ENCODE peak calls at places on chromosomes 12 and 14, in ten cellular contexts. One of them, this sample, is unnamed.

GRCh38 chr12:100793182-100793581 is 1.4 kb upstream of the ANO4 start:
- DNase-seq in fibroblast of lung: peak
- DNase-seq in pancreas: no peak
- DNase-seq in osteocyte: no peak
- DNase-seq in HepG2: no peak
- DNase-seq in thyroid gland: no peak
- DNase-seq in PC-9: no peak
- DNase-seq in right lobe of liver: no peak
- DNase-seq in GM13976: no peak
- DNase-seq in A549: no peak
- DNase-seq in this sample: no peak

GRCh38 chr12:132904718-132905328 is 17.4 kb upstream of the CHFR start:
- DNase-seq in fibroblast of lung: peak
- DNase-seq in pancreas: peak
- DNase-seq in osteocyte: no peak
- DNase-seq in HepG2: no peak
- DNase-seq in thyroid gland: peak
- DNase-seq in PC-9: no peak
- DNase-seq in right lobe of liver: peak
- DNase-seq in GM13976: peak
- DNase-seq in A549: no peak
- DNase-seq in this sample: no peak

GRCh38 chr14:101501341-101501740 is 60.0 kb upstream of the DIO3 start:
- DNase-seq in fibroblast of lung: no peak
- DNase-seq in pancreas: no peak
- DNase-seq in osteocyte: no peak
- DNase-seq in HepG2: no peak
- DNase-seq in thyroid gland: no peak
- DNase-seq in PC-9: no peak
- DNase-seq in right lobe of liver: peak
- DNase-seq in GM13976: no peak
- DNase-seq in A549: no peak
- DNase-seq in this sample: peak

GRCh38 chr14:30227871-30228270 is 300.2 kb upstream of the PRKD1 start:
- DNase-seq in fibroblast of lung: peak
- DNase-seq in pancreas: no peak
- DNase-seq in osteocyte: no peak
- DNase-seq in HepG2: no peak
- DNase-seq in thyroid gland: peak
- DNase-seq in PC-9: peak
- DNase-seq in right lobe of liver: no peak
- DNase-seq in GM13976: no peak
- DNase-seq in A549: no peak
- DNase-seq in this sample: no peak

GRCh38 chr14:99564256-99564902 is 39.6 kb downstream of the CCDC85C start:
- DNase-seq in fibroblast of lung: peak
- DNase-seq in pancreas: no peak
- DNase-seq in osteocyte: no peak
- DNase-seq in HepG2: peak
- DNase-seq in thyroid gland: peak
- DNase-seq in PC-9: no peak
- DNase-seq in right lobe of liver: peak
- DNase-seq in GM13976: no peak
- DNase-seq in A549: no peak
- DNase-seq in this sample: no peak

GRCh38 chr14:61145903-61146411 is 135.2 kb downstream of the TMEM30B start:
- DNase-seq in fibroblast of lung: peak
- DNase-seq in pancreas: no peak
- DNase-seq in osteocyte: peak
- DNase-seq in HepG2: no peak
- DNase-seq in thyroid gland: no peak
- DNase-seq in PC-9: no peak
- DNase-seq in right lobe of liver: no peak
- DNase-seq in GM13976: no peak
- DNase-seq in A549: no peak
- DNase-seq in this sample: no peak

GRCh38 chr14:61281186-61281676 is at the start of gene TMEM30B:
- DNase-seq in fibroblast of lung: no peak
- DNase-seq in pancreas: peak
- DNase-seq in osteocyte: no peak
- DNase-seq in HepG2: no peak
- DNase-seq in thyroid gland: peak
- DNase-seq in PC-9: peak
- DNase-seq in right lobe of liver: peak
- DNase-seq in GM13976: peak
- DNase-seq in A549: no peak
- DNase-seq in this sample: no peak

GRCh38 chr12:82425241-82425640 is 66.9 kb downstream of the METTL25 start:
- DNase-seq in fibroblast of lung: peak
- DNase-seq in pancreas: no peak
- DNase-seq in osteocyte: no peak
- DNase-seq in HepG2: no peak
- DNase-seq in thyroid gland: no peak
- DNase-seq in PC-9: no peak
- DNase-seq in right lobe of liver: no peak
- DNase-seq in GM13976: no peak
- DNase-seq in A549: no peak
- DNase-seq in this sample: no peak

GRCh38 chr12:70045514-70045913 is 197.7 kb upstream of the CNOT2 start:
- DNase-seq in fibroblast of lung: no peak
- DNase-seq in pancreas: no peak
- DNase-seq in osteocyte: no peak
- DNase-seq in HepG2: no peak
- DNase-seq in thyroid gland: no peak
- DNase-seq in PC-9: no peak
- DNase-seq in right lobe of liver: no peak
- DNase-seq in GM13976: no peak
- DNase-seq in A549: no peak
- DNase-seq in this sample: no peak

DNA sequence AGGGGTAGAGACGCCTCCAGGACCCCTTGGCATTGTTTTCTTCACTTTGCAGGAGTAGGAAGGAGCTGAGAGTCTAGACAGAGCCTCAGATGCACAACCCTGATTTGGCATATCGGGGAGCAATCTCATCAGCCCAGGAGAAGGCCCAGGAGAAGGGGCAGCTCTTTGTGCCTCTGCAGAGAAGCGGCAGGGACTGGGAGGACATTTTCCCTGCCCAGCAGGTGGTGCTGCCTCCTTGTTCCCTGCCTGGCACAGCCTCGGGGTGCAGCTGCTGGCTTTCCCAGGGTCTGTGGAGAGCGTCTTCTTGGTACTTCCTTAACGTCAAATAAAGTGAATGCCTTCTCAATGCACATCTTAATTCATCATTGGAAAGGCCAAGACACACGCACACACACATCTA is 419.5 kb downstream of the TMEM121 start:
- DNase-seq in fibroblast of lung: no peak
- DNase-seq in pancreas: peak
- DNase-seq in osteocyte: no peak
- DNase-seq in HepG2: no peak
- DNase-seq in thyroid gland: no peak
- DNase-seq in PC-9: no peak
- DNase-seq in right lobe of liver: no peak
- DNase-seq in GM13976: no peak
- DNase-seq in A549: no peak
- DNase-seq in this sample: no peak
- TF ChIP-seq CTCF in fibroblast of lung: no peak
- TF ChIP-seq CTCF in pancreas: no peak
- TF ChIP-seq CTCF in osteocyte: no peak
- TF ChIP-seq CTCF in HepG2: peak
- TF ChIP-seq CTCF in thyroid gland: no peak
- TF ChIP-seq CTCF in PC-9: no peak
- TF ChIP-seq CTCF in right lobe of liver: peak
- TF ChIP-seq CTCF in GM13976: no peak
- TF ChIP-seq CTCF in A549: peak
- TF ChIP-seq CTCF in this sample: no peak

GRCh38 chr12:67067453-67068203 is 201.5 kb upstream of the CAND1 start:
- DNase-seq in fibroblast of lung: no peak
- DNase-seq in pancreas: no peak
- DNase-seq in osteocyte: no peak
- DNase-seq in HepG2: no peak
- DNase-seq in thyroid gland: no peak
- DNase-seq in PC-9: peak
- DNase-seq in right lobe of liver: no peak
- DNase-seq in GM13976: peak
- DNase-seq in A549: no peak
- DNase-seq in this sample: no peak

GRCh38 chr12:67068773-67069450 is 200.2 kb upstream of the CAND1 start:
- DNase-seq in fibroblast of lung: peak
- DNase-seq in pancreas: peak
- DNase-seq in osteocyte: no peak
- DNase-seq in HepG2: peak
- DNase-seq in thyroid gland: peak
- DNase-seq in PC-9: peak
- DNase-seq in right lobe of liver: peak
- DNase-seq in GM13976: peak
- DNase-seq in A549: peak
- DNase-seq in this sample: no peak

GRCh38 chr12:67069451-67070306 is 199.5 kb upstream of the CAND1 start:
- DNase-seq in fibroblast of lung: peak
- DNase-seq in pancreas: peak
- DNase-seq in osteocyte: no peak
- DNase-seq in HepG2: peak
- DNase-seq in thyroid gland: peak
- DNase-seq in PC-9: no peak
- DNase-seq in right lobe of liver: no peak
- DNase-seq in GM13976: peak
- DNase-seq in A549: peak
- DNase-seq in this sample: no peak

GRCh38 chr12:67070307-67070600 is 198.9 kb upstream of the CAND1 start:
- DNase-seq in fibroblast of lung: no peak
- DNase-seq in pancreas: no peak
- DNase-seq in osteocyte: no peak
- DNase-seq in HepG2: no peak
- DNase-seq in thyroid gland: no peak
- DNase-seq in PC-9: peak
- DNase-seq in right lobe of liver: no peak
- DNase-seq in GM13976: no peak
- DNase-seq in A549: no peak
- DNase-seq in this sample: no peak

DNA sequence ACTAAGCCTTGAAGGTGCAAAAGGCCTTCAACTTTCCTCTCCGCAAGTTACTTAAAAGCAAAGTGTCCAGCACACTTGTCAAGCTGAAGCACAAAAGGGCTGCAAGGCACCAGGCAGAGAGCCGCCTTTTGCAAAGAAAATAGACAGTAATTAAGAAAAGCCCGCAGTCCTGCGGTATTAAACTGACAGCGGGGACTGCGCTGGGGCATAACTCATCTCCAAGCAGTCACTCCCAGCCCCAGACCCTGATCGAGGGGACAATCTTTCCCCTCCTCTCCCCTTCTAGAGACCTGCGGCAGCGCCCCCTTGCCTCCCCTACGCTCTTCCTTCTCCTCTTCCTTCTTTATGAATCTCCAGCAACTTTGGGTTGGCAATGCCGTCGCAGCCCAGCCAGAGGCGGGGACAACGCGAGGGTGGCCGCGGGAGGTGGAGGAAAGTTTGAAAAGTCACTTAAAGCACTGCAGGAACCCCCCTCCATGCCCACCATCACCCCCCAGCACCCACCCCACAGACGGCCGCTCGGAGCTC is 200.9 kb upstream of the CAND1 start:
- DNase-seq in fibroblast of lung: no peak
- DNase-seq in pancreas: no peak
- DNase-seq in osteocyte: no peak
- DNase-seq in HepG2: no peak
- DNase-seq in thyroid gland: peak
- DNase-seq in PC-9: no peak
- DNase-seq in right lobe of liver: no peak
- DNase-seq in GM13976: peak
- DNase-seq in A549: no peak
- DNase-seq in this sample: no peak
- TF ChIP-seq CTCF in fibroblast of lung: no peak
- TF ChIP-seq CTCF in pancreas: no peak
- TF ChIP-seq CTCF in osteocyte: peak
- TF ChIP-seq CTCF in HepG2: no peak
- TF ChIP-seq CTCF in thyroid gland: no peak
- TF ChIP-seq CTCF in PC-9: no peak
- TF ChIP-seq CTCF in right lobe of liver: no peak
- TF ChIP-seq CTCF in GM13976: no peak
- TF ChIP-seq CTCF in A549: peak
- TF ChIP-seq CTCF in this sample: peak

DNA sequence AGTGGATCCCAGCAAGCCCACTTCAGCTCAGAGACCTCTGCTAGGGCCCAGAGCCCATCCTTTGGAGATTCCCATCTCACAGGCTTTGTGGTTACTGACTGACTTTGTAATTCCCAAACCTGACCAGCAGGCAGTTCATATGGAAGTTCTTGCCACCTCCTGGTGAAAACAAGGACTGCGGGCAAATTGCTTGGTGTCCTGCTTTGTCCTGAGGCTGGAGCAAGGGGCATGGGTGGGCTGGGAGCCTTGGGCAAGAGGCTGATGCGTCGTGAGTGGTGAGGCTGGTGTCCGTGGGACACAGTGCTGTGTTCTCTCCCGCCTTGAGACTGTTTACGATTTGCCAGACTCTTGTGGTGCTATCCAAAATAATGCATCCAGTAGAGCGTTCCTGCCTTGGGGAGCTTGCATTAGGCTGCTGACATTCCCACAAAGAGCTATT is 91.0 kb downstream of the LRRC74A start:
- DNase-seq in fibroblast of lung: peak
- DNase-seq in pancreas: no peak
- DNase-seq in osteocyte: no peak
- DNase-seq in HepG2: peak
- DNase-seq in thyroid gland: peak
- DNase-seq in PC-9: peak
- DNase-seq in right lobe of liver: no peak
- DNase-seq in GM13976: no peak
- DNase-seq in A549: peak
- DNase-seq in this sample: no peak
- TF ChIP-seq CTCF in fibroblast of lung: peak
- TF ChIP-seq CTCF in pancreas: no peak
- TF ChIP-seq CTCF in osteocyte: peak
- TF ChIP-seq CTCF in HepG2: peak
- TF ChIP-seq CTCF in thyroid gland: peak
- TF ChIP-seq CTCF in PC-9: peak
- TF ChIP-seq CTCF in right lobe of liver: peak
- TF ChIP-seq CTCF in GM13976: no peak
- TF ChIP-seq CTCF in A549: peak
- TF ChIP-seq CTCF in this sample: peak

DNA sequence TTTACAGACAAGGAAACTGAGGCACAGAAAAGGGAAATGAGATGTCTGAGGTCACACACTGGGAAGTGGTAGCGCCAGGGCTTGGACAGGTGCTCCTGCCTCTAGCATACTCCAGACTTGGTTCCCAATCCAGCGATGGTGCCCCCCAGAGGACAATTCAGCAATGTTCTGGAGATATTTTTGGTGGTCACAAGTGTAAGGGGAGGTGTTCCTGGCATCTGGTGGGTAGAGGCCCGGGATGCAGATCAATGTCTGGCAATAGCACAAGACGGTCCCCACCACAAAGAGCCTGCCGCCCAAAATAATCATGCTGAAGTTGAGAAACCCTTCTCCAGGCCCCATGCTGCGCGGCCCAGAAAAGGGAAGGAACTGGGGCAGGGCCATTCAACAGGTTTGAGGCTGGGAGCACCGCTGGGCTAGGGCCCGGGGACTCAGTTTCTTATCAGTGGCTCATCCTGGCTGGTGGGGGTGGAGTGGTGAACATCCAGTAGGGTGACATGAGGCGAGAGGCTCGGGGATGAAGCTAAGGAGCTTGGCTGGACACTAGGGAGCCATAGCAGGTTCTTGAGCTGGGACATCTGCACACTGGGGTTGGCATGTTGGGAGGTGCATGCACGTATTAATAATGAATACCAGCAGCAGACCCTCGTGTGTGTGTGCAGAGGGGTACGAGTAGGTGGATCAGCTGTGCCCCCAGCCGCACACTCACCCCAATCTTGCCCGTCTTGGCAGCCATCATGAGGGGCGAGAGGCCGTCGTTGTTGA is 35.1 kb downstream of the TRPV4 start:
- DNase-seq in fibroblast of lung: no peak
- DNase-seq in pancreas: no peak
- DNase-seq in osteocyte: no peak
- DNase-seq in HepG2: no peak
- DNase-seq in thyroid gland: no peak
- DNase-seq in PC-9: no peak
- DNase-seq in right lobe of liver: no peak
- DNase-seq in GM13976: no peak
- DNase-seq in A549: no peak
- DNase-seq in this sample: no peak
- TF ChIP-seq CTCF in fibroblast of lung: no peak
- TF ChIP-seq CTCF in pancreas: no peak
- TF ChIP-seq CTCF in osteocyte: peak
- TF ChIP-seq CTCF in HepG2: peak
- TF ChIP-seq CTCF in thyroid gland: no peak
- TF ChIP-seq CTCF in PC-9: no peak
- TF ChIP-seq CTCF in right lobe of liver: peak
- TF ChIP-seq CTCF in GM13976: no peak
- TF ChIP-seq CTCF in A549: peak
- TF ChIP-seq CTCF in this sample: peak

This sample was measured in chondrocyte.